ENCODE peak calls at places on chromosomes 7 and 10, in eight cellular contexts. P is uterus; M is T-helper 1 cell; Z is pons; K is IMR-90; B is activated naive CD8-positive, alpha-beta T cell treated with anti-CD3 and anti-CD28 coated beads, Interleukin-2, amount 10 ng/mL, durations not matched to agents 7 days and 5 days; C is stimulated activated CD8-positive, alpha-beta memory T cell treated with anti-CD3 and anti-CD28 coated beads, Interleukin-4, amount 100 ng/mL, for 4 hours; I is OCI-M1. Y is an unnamed sample.

GRCh38 chr10:15295540-15296325 is 75.4 kb downstream of the FAM171A1 start:
- DNase-seq in Z (no peak), P (no peak), I (no peak), B (no peak), M (no peak), C (no peak), K (no peak), Y (no peak)

GRCh38 chr7:27183682-27184341 is 1.2 kb downstream of the HOXA11 start:
- DNase-seq in K (no peak), C (no peak), I (peak), B (peak), P (peak), Z (no peak), M (no peak), Y (no peak)

GRCh38 chr10:124138195-124138882 is 44.9 kb upstream of the CHST15 start:
- DNase-seq in I (no peak), Z (peak), M (no peak), C (no peak), K (no peak), P (peak), B (no peak), Y (peak)

GRCh38 chr7:12581897-12582296 is 11.4 kb downstream of the SCIN start:
- DNase-seq in C (no peak), Z (no peak), I (no peak), P (no peak), M (no peak), K (peak), B (no peak), Y (peak)

GRCh38 chr10:119131512-119132240 is 27.8 kb downstream of the DENND10 start:
- DNase-seq in M (peak), C (no peak), P (no peak), I (peak), B (no peak), K (peak), Z (peak), Y (peak)

GRCh38 chr7:78530351-78530750 is 731.8 kb downstream of the PHTF2 start:
- DNase-seq in P (no peak), K (peak), Z (peak), I (no peak), B (no peak), M (no peak), C (no peak), Y (peak)

GRCh38 chr7:149720372-149721083 is 52.9 kb downstream of the ZNF467 start:
- DNase-seq in K (no peak), P (no peak), M (no peak), I (no peak), C (no peak), B (no peak), Z (peak), Y (no peak)

GRCh38 chr10:71721313-71721712 is 1.7 kb upstream of the C10orf105 start:
- DNase-seq in Z (no peak), P (no peak), I (no peak), B (no peak), C (no peak), M (no peak), K (no peak), Y (no peak)

GRCh38 chr7:138127996-138128395 is 51.7 kb downstream of the AKR1D1 start:
- DNase-seq in B (no peak), I (no peak), Z (no peak), P (no peak), C (no peak), K (no peak), M (no peak), Y (no peak)

GRCh38 chr10:4541292-4541691 is 284.7 kb upstream of the AKR1E2 start:
- DNase-seq in C (no peak), P (no peak), B (no peak), Z (no peak), I (no peak), K (peak), M (no peak), Y (peak)

GRCh38 chr7:22985436-22985835 is 28.5 kb downstream of the HYCC1 start:
- DNase-seq in B (no peak), K (no peak), Z (no peak), C (no peak), P (no peak), I (no peak), M (no peak), Y (no peak)

GRCh38 chr7:5695709-5696345 is 85.6 kb downstream of the RNF216 start:
- DNase-seq in K (peak), P (peak), Z (peak), I (no peak), M (no peak), B (no peak), C (no peak), Y (peak)

GRCh38 chr10:4981722-4982471 is 18.7 kb downstream of the AKR1C1 start:
- DNase-seq in I (peak), P (peak), M (no peak), Z (no peak), C (no peak), B (no peak), K (peak), Y (peak)

GRCh38 chr10:12418000-12418399 is 68.7 kb downstream of the CAMK1D start:
- DNase-seq in C (no peak), B (no peak), Z (no peak), P (peak), M (no peak), K (peak), I (no peak), Y (peak)

GRCh38 chr7:92461027-92462003 is 14.0 kb downstream of the GATAD1 start:
- DNase-seq in P (no peak), B (no peak), K (peak), M (no peak), Z (peak), I (peak), C (no peak), Y (peak)

GRCh38 chr10:80664071-80664680 is 126.5 kb downstream of the SH2D4B start:
- DNase-seq in I (peak), K (peak), M (peak), B (peak), C (peak), Z (peak), P (peak), Y (peak)

GRCh38 chr7:2123360-2123759 is 109.4 kb downstream of the MAD1L1 start:
- DNase-seq in M (no peak), P (no peak), I (no peak), C (no peak), K (no peak), Z (no peak), B (no peak), Y (no peak)

GRCh38 chr7:17005277-17005676 is 123.5 kb upstream of the AGR3 start:
- DNase-seq in I (no peak), P (no peak), B (no peak), K (no peak), Z (no peak), C (no peak), M (no peak), Y (no peak)

GRCh38 chr10:110006358-110007170 is 1.2 kb upstream of the ADD3 start:
- DNase-seq in I (no peak), B (no peak), C (no peak), K (peak), Z (peak), M (no peak), P (peak), Y (peak)

GRCh38 chr7:80450621-80451308 is 61.1 kb downstream of the GNAT3 start:
- DNase-seq in P (no peak), B (no peak), Z (no peak), I (peak), K (peak), M (no peak), C (no peak), Y (peak)

Y was measured in choroid plexus epithelial cell.